ENCODE peak calls at places on chromosomes 3 and 15, in ten cellular contexts. P, W, I, C, K, N, G, Z, J and U are unnamed samples.

GRCh38 chr15:56208185-56208584 is 35.5 kb downstream of the RFX7 start:
- DNase-seq in W (no peak), Z (no peak), K (no peak), G (no peak), N (no peak), I (no peak), J (no peak), P (no peak), C (no peak), U (no peak)

GRCh38 chr3:52181543-52181942 is 16.4 kb upstream of the ALAS1 start:
- DNase-seq in Z (peak; percentile 58), P (no peak), N (no peak), K (no peak), C (peak; percentile 65), W (no peak), G (peak; percentile 84), J (no peak), I (no peak), U (no peak)

GRCh38 chr15:89874926-89875564 is 18.7 kb downstream of the AP3S2 start:
- DNase-seq in J (peak; percentile 66), N (peak; percentile 84), C (peak; percentile 72), Z (peak; percentile 83), G (peak; percentile 76), K (peak; percentile 81), I (peak; percentile 71), W (peak; percentile 96), P (peak; percentile 93), U (peak; percentile 62)

GRCh38 chr3:125087768-125088391 is 32.1 kb upstream of the HEG1 start:
- DNase-seq in I (no peak), W (no peak), P (no peak), C (peak; percentile 78), K (no peak), G (no peak), Z (peak; percentile 62), J (no peak), N (no peak), U (no peak)

GRCh38 chr3:65979152-65979551 is 59.6 kb downstream of the MAGI1 start:
- DNase-seq in G (peak; percentile 42), I (no peak), K (no peak), C (peak; percentile 94), J (no peak), Z (peak; percentile 88), P (no peak), W (no peak), N (no peak), U (no peak)

GRCh38 chr3:99902091-99902490 is 84.4 kb downstream of the CMSS1 start:
- DNase-seq in J (no peak), P (no peak), C (peak; percentile 30), G (peak; percentile 64), K (no peak), N (no peak), W (no peak), I (no peak), Z (peak; percentile 77), U (no peak)

GRCh38 chr3:100993309-100993708 is at the start of gene ABI3BP:
- DNase-seq in W (peak; percentile 91), N (no peak), K (peak; percentile 47), Z (peak; percentile 90), J (no peak), G (peak; percentile 86), I (no peak), C (peak; percentile 87), P (peak; percentile 72), U (peak; percentile 29)

GRCh38 chr3:48306860-48307530 is 26.5 kb downstream of the SPINK8 start:
- DNase-seq in I (no peak), K (no peak), Z (no peak), N (no peak), C (no peak), P (no peak), G (no peak), J (no peak), W (no peak), U (no peak)

GRCh38 chr3:4586381-4586780 is 93.2 kb downstream of the ITPR1 start:
- DNase-seq in Z (no peak), C (no peak), K (no peak), N (no peak), P (no peak), G (no peak), I (no peak), W (no peak), J (no peak), U (no peak)

GRCh38 chr3:4583441-4583840 is 90.3 kb downstream of the ITPR1 start:
- DNase-seq in N (no peak), C (no peak), Z (no peak), W (no peak), J (no peak), P (no peak), I (no peak), K (no peak), G (no peak), U (no peak)

GRCh38 chr3:4587061-4587837 is 94.1 kb downstream of the ITPR1 start:
- DNase-seq in Z (no peak), P (no peak), G (no peak), K (no peak), J (no peak), N (no peak), I (no peak), W (no peak), C (no peak), U (no peak)

GRCh38 chr3:4582634-4583033 is 89.5 kb downstream of the ITPR1 start:
- DNase-seq in Z (peak; percentile 38), C (peak; percentile 42), G (peak; percentile 18), P (no peak), W (no peak), J (no peak), K (no peak), N (no peak), I (no peak), U (no peak)

DNA sequence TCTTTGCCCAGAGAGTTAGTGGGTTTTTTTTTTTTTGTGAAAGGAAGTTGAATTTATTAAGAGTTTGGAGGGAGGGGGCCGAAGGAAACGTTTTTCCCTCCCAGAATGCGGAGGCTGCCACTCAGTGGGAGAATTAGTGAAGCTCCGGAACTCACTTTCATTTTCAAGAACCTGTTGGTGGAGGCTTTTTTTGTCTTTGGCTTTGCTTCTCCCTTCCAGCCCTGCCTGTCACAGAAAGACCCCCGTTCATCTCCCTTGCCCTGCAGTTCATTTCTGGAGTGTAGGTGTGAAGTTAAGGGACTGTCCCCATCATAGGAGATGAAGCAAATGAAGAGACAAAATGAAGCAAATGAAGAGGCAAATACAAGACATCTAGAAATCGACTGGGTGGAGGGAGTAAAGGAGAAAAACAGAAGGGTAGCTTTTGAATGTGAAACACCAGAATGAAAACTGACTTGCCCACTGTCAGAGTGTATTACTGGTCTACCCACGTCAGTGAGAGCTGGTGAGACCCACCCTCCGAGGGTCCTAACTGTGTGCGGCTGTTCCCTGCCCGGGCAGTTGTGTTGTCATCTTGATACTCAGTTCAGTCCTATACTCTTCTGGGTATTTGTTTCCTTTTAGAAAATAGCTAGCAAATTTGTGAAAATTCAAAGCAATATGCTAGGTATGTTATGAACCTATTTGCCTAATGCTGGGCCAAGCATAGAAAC is 91.5 kb downstream of the ITPR1 start:
- DNase-seq in N (no peak), K (no peak), J (peak; percentile 14), G (no peak), C (no peak), W (no peak), Z (peak; percentile 36), I (no peak), P (no peak), U (no peak)
- TF ChIP-seq CTCF in N (no peak), K (no peak), J (no peak), G (no peak), C (no peak), W (no peak), Z (peak; percentile 46), I (no peak), P (no peak), U (no peak)

GRCh38 chr3:191813245-191813644 is 352.3 kb downstream of the PYDC2 start:
- DNase-seq in G (no peak), Z (no peak), C (no peak), N (no peak), K (no peak), P (no peak), I (no peak), W (no peak), J (no peak), U (no peak)

GRCh38 chr3:191804935-191805334 is 344.0 kb downstream of the PYDC2 start:
- DNase-seq in P (no peak), N (no peak), I (no peak), K (no peak), G (no peak), W (no peak), J (no peak), Z (no peak), C (no peak), U (no peak)

DNA sequence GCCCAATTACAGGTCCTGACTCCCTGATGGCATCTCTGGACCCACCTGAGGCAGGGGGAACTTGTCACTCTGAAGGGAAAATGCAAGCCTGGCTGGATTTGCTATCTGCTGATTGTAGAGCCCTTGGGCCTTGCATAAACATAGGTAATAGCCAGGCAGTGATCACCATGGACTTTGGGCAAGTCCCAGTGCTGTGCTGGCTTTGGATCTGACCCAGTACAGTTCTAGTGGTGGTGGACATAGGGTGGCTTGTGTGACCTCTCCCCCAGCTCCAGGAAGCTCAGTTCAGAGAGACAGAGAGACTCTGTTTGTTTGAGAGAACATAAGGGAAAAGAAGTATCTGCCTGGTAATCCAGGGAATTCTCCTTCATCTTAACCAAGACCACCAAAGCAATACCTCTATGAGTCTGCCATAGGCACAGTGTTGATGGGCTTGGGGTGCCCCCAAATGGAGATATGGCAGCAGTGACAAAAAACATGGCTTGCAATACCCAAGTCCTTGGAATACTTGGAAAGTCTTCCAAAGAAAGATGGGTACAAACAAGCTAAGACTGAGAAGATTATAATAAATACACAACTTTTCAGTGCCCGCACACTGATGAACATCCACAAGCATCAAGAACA is 348.5 kb downstream of the PYDC2 start:
- DNase-seq in P (peak; percentile 17), Z (no peak), N (no peak), C (no peak), W (no peak), K (no peak), I (no peak), J (no peak), G (peak; percentile 16), U (no peak)
- TF ChIP-seq CTCF in P (no peak), Z (no peak), N (no peak), C (no peak), W (no peak), K (no peak), I (no peak), J (no peak), G (no peak), U (no peak)

GRCh38 chr15:73286356-73286755 is 82.4 kb downstream of the HCN4 start:
- DNase-seq in P (no peak), G (no peak), I (no peak), K (no peak), W (no peak), Z (peak; percentile 37), C (peak; percentile 40), J (no peak), N (no peak), U (no peak)

GRCh38 chr15:73282567-73283200 is 86.1 kb downstream of the HCN4 start:
- DNase-seq in C (no peak), G (no peak), Z (no peak), W (no peak), N (no peak), J (no peak), I (no peak), K (no peak), P (no peak), U (no peak)

GRCh38 chr15:73287019-73287418 is 81.7 kb downstream of the HCN4 start:
- DNase-seq in K (no peak), W (no peak), C (no peak), G (no peak), J (peak; percentile 76), N (no peak), I (no peak), Z (peak; percentile 16), P (no peak), U (no peak)

GRCh38 chr15:73283341-73283962 is 85.3 kb downstream of the HCN4 start:
- DNase-seq in C (peak; percentile 33), I (no peak), W (no peak), G (no peak), Z (no peak), K (no peak), P (no peak), N (no peak), J (no peak), U (no peak)

DNA sequence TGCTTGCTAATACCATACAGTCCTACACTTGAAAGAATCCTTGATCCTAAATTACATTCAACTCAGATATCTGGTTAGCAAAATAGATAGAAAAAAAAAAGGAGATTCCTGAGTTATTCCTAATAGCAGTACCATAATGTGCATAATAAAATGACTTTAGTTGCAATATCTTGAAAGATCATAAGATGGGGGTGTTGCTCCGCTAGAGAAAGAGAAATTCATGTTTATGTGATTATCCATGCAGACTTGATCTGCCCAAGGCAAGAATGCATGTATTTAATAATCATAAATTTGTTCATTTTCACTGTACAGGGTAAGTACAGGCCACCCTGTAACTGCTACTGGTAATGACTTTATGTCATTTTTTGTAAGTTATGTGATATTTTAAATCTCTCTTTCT is 84.7 kb downstream of the HCN4 start:
- DNase-seq in G (peak; percentile 9), J (no peak), P (no peak), C (peak; percentile 39), I (no peak), K (no peak), Z (peak; percentile 59), W (no peak), N (no peak), U (no peak)
- TF ChIP-seq CTCF in G (peak; percentile 12), J (peak; percentile 46), P (no peak), C (peak; percentile 57), I (no peak), K (no peak), Z (peak; percentile 45), W (no peak), N (no peak), U (peak; percentile 20)

DNA sequence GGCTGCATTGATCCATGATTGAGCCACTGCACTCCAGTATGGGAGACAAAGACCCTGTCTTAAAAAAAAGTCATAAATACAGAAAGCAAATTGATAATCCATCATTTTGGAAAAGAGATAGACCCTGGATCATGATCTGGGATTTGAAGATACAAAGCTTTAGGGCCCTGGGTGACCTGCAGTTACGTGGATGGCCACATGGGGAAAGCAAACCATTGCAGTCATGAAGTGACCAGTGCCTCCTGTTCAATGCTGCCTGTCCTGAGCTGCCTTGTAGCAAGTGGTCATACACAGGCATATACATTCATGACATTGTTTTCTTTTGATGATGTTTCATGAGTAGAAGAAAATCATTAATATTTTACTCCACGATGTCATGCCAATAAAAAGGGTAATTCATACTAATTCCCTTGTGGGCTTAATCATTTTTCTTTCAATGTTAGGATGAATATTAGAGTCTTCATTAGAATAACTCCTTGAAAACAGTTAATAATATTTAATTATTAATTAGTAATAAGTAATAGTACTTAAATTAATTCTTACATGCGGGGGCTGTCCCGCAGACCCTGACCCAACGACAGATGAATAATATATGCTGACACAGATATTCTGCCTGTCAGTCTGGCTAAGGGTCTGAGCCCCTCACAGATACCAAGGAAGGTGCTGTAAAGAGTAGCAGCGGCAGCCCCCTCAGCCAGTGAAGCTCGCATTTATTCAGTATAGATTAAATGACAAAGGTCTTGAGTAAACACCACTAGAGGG is 109.0 kb upstream of the UNC13C start:
- DNase-seq in J (no peak), P (no peak), Z (no peak), W (no peak), I (no peak), C (no peak), G (peak; percentile 22), K (no peak), N (no peak), U (no peak)
- TF ChIP-seq CTCF in J (peak; percentile 15), P (no peak), Z (peak; percentile 6), W (no peak), I (no peak), C (no peak), G (peak; percentile 33), K (no peak), N (no peak), U (peak; percentile 14)